ENCODE peak calls at places on chromosome X, in nine cellular contexts. V, X, P, B, H, M, I, Y and J are unnamed samples.

GRCh38 chrX:105969487-105969886 is 69.0 kb downstream of the SERPINA7 start:
- DNase-seq in V (no peak), X (no peak), P (no peak), B (no peak), H (no peak), M (no peak), I (no peak), Y (no peak), J (no peak)

GRCh38 chrX:102063445-102064074 is 61.9 kb upstream of the TCEAL2 start:
- DNase-seq in V (no peak), X (no peak), P (no peak), B (no peak), H (no peak), M (no peak), I (no peak), Y (no peak), J (no peak)

GRCh38 chrX:149527705-149528104 is 13.1 kb upstream of the EOLA1 start:
- DNase-seq in V (no peak), X (no peak), P (peak), B (no peak), H (no peak), M (peak), I (no peak), Y (no peak), J (peak)

GRCh38 chrX:124421898-124422622 is 75.7 kb downstream of the SH2D1A start:
- DNase-seq in V (no peak), X (no peak), P (no peak), B (no peak), H (no peak), M (peak), I (no peak), Y (no peak), J (no peak)

GRCh38 chrX:77510007-77510406 is 62.8 kb downstream of the FGF16 start:
- DNase-seq in V (no peak), X (no peak), P (no peak), B (no peak), H (no peak), M (peak), I (no peak), Y (no peak), J (no peak)

GRCh38 chrX:39764441-39764914 is 333.3 kb downstream of the BCOR start:
- DNase-seq in V (no peak), X (no peak), P (no peak), B (no peak), H (no peak), M (no peak), I (no peak), Y (no peak), J (no peak)

GRCh38 chrX:1378306-1378758 is 13.6 kb downstream of the SLC25A6 start:
- DNase-seq in V (no peak), X (no peak), P (no peak), B (no peak), H (no peak), M (no peak), I (no peak), Y (no peak), J (no peak)

GRCh38 chrX:32530802-32531403 is 680.4 kb downstream of the DMD start:
- DNase-seq in V (no peak), X (no peak), P (no peak), B (peak), H (no peak), M (peak), I (no peak), Y (peak), J (no peak)

GRCh38 chrX:11269996-11270395 is 23.2 kb upstream of the AMELX start:
- DNase-seq in V (no peak), X (no peak), P (no peak), B (no peak), H (no peak), M (no peak), I (no peak), Y (no peak), J (no peak)

GRCh38 chrX:41472231-41472815 is 25.2 kb downstream of the NYX start:
- DNase-seq in V (no peak), X (no peak), P (no peak), B (no peak), H (no peak), M (no peak), I (no peak), Y (no peak), J (no peak)

GRCh38 chrX:155534800-155535199 is 76.4 kb upstream of the F8A3 start:
- DNase-seq in V (no peak), X (no peak), P (no peak), B (no peak), H (no peak), M (no peak), I (no peak), Y (no peak), J (no peak)

GRCh38 chrX:125132274-125132673 is 187.4 kb upstream of the TEX13C start:
- DNase-seq in V (no peak), X (no peak), P (no peak), B (no peak), H (no peak), M (peak), I (no peak), Y (no peak), J (no peak)

GRCh38 chrX:10021461-10022272 is 54.5 kb downstream of the CLDN34 start:
- DNase-seq in V (no peak), X (no peak), P (no peak), B (no peak), H (no peak), M (peak), I (no peak), Y (no peak), J (no peak)